ENCODE peak calls at places on chromosomes 1 and 21, in four cellular contexts. One of them, this sample, is unnamed.

GRCh38 chr1:178931843-178932551 is 61.1 kb upstream of the ANGPTL1 start:
- DNase-seq in WERI-Rb-1: no peak
- DNase-seq in right lobe of liver: no peak
- DNase-seq in suprapubic skin: peak; percentile 93
- DNase-seq in this sample: no peak

GRCh38 chr1:203763505-203763904 is 1.5 kb upstream of the LAX1 start:
- DNase-seq in WERI-Rb-1: no peak
- DNase-seq in right lobe of liver: no peak
- DNase-seq in suprapubic skin: no peak
- DNase-seq in this sample: no peak

GRCh38 chr1:53982034-53982761 is 35.8 kb downstream of the LDLRAD1 start:
- DNase-seq in WERI-Rb-1: peak; percentile 45
- DNase-seq in right lobe of liver: peak; percentile 67
- DNase-seq in suprapubic skin: no peak
- DNase-seq in this sample: peak; percentile 32

GRCh38 chr21:44407493-44407892 is 47.8 kb upstream of the LRRC3 start:
- DNase-seq in WERI-Rb-1: no peak
- DNase-seq in right lobe of liver: no peak
- DNase-seq in suprapubic skin: no peak
- DNase-seq in this sample: no peak

GRCh38 chr1:6554907-6555778 is at the start of gene TAS1R1:
- DNase-seq in WERI-Rb-1: no peak
- DNase-seq in right lobe of liver: no peak
- DNase-seq in suprapubic skin: no peak
- DNase-seq in this sample: no peak

GRCh38 chr1:35222322-35223108 is 29.6 kb upstream of the SFPQ start:
- DNase-seq in WERI-Rb-1: no peak
- DNase-seq in right lobe of liver: no peak
- DNase-seq in suprapubic skin: peak; percentile 26
- DNase-seq in this sample: no peak

GRCh38 chr1:20992327-20993056 is 184.2 kb downstream of the EIF4G3 start:
- DNase-seq in WERI-Rb-1: no peak
- DNase-seq in right lobe of liver: no peak
- DNase-seq in suprapubic skin: no peak
- DNase-seq in this sample: peak; percentile 38

GRCh38 chr1:197618065-197618464 is 157.2 kb downstream of the DENND1B start:
- DNase-seq in WERI-Rb-1: no peak
- DNase-seq in right lobe of liver: no peak
- DNase-seq in suprapubic skin: no peak
- DNase-seq in this sample: peak; percentile 46

GRCh38 chr1:76038306-76039004 is 36.1 kb upstream of the ST6GALNAC3 start:
- DNase-seq in WERI-Rb-1: no peak
- DNase-seq in right lobe of liver: no peak
- DNase-seq in suprapubic skin: no peak
- DNase-seq in this sample: no peak

GRCh38 chr1:43592051-43592665 is 57.8 kb upstream of the KDM4A start:
- DNase-seq in WERI-Rb-1: no peak
- DNase-seq in right lobe of liver: no peak
- DNase-seq in suprapubic skin: no peak
- DNase-seq in this sample: no peak

GRCh38 chr21:35005077-35005476 is 44.0 kb downstream of the RUNX1 start:
- DNase-seq in WERI-Rb-1: no peak
- DNase-seq in right lobe of liver: no peak
- DNase-seq in suprapubic skin: no peak
- DNase-seq in this sample: no peak

GRCh38 chr1:83763281-83764095 is 235.4 kb downstream of the TTLL7 start:
- DNase-seq in WERI-Rb-1: no peak
- DNase-seq in right lobe of liver: no peak
- DNase-seq in suprapubic skin: no peak
- DNase-seq in this sample: no peak

GRCh38 chr1:7993593-7994479 is 32.3 kb downstream of the ERRFI1 start:
- DNase-seq in WERI-Rb-1: no peak
- DNase-seq in right lobe of liver: no peak
- DNase-seq in suprapubic skin: no peak
- DNase-seq in this sample: no peak

GRCh38 chr1:228494044-228494353 is 6.8 kb downstream of the RNF187 start:
- DNase-seq in WERI-Rb-1: no peak
- DNase-seq in right lobe of liver: no peak
- DNase-seq in suprapubic skin: no peak
- DNase-seq in this sample: no peak

GRCh38 chr1:31786366-31787060 is 22.4 kb upstream of the ADGRB2 start:
- DNase-seq in WERI-Rb-1: peak; percentile 4
- DNase-seq in right lobe of liver: peak; percentile 19
- DNase-seq in suprapubic skin: no peak
- DNase-seq in this sample: no peak

GRCh38 chr1:20626524-20626923 is 6.7 kb upstream of the PINK1 start:
- DNase-seq in WERI-Rb-1: no peak
- DNase-seq in right lobe of liver: no peak
- DNase-seq in suprapubic skin: no peak
- DNase-seq in this sample: no peak

GRCh38 chr1:164588388-164589341 is 29.7 kb downstream of the PBX1 start:
- DNase-seq in WERI-Rb-1: no peak
- DNase-seq in right lobe of liver: peak; percentile 35
- DNase-seq in suprapubic skin: no peak
- DNase-seq in this sample: peak; percentile 79

GRCh38 chr1:26290416-26291261 is 10.8 kb downstream of the SH3BGRL3 start:
- DNase-seq in WERI-Rb-1: peak; percentile 70
- DNase-seq in right lobe of liver: no peak
- DNase-seq in suprapubic skin: peak; percentile 75
- DNase-seq in this sample: no peak

GRCh38 chr1:203373002-203373401 is 22.1 kb upstream of the FMOD start:
- DNase-seq in WERI-Rb-1: no peak
- DNase-seq in right lobe of liver: no peak
- DNase-seq in suprapubic skin: no peak
- DNase-seq in this sample: no peak

GRCh38 chr1:152444045-152444444 is 30.0 kb upstream of the CRNN start:
- DNase-seq in WERI-Rb-1: no peak
- DNase-seq in right lobe of liver: no peak
- DNase-seq in suprapubic skin: no peak
- DNase-seq in this sample: no peak

GRCh38 chr1:92755541-92756351 is 29.2 kb downstream of the EVI5 start:
- DNase-seq in WERI-Rb-1: no peak
- DNase-seq in right lobe of liver: no peak
- DNase-seq in suprapubic skin: no peak
- DNase-seq in this sample: no peak

GRCh38 chr1:184836081-184836480 is 81.4 kb upstream of the EDEM3 start:
- DNase-seq in WERI-Rb-1: no peak
- DNase-seq in right lobe of liver: no peak
- DNase-seq in suprapubic skin: no peak
- DNase-seq in this sample: no peak

GRCh38 chr1:1929639-1930545 is 10.8 kb upstream of the TMEM52 start:
- DNase-seq in WERI-Rb-1: peak; percentile 4
- DNase-seq in right lobe of liver: no peak
- DNase-seq in suprapubic skin: no peak
- DNase-seq in this sample: no peak

GRCh38 chr21:37620401-37620800 is 253.8 kb downstream of the DYRK1A start:
- DNase-seq in WERI-Rb-1: no peak
- DNase-seq in right lobe of liver: no peak
- DNase-seq in suprapubic skin: no peak
- DNase-seq in this sample: peak; percentile 37

GRCh38 chr1:187958207-187958606 is 1129.5 kb downstream of the PLA2G4A start:
- DNase-seq in WERI-Rb-1: no peak
- DNase-seq in right lobe of liver: no peak
- DNase-seq in suprapubic skin: no peak
- DNase-seq in this sample: no peak

GRCh38 chr1:23544444-23545389 is 13.7 kb upstream of the E2F2 start:
- DNase-seq in WERI-Rb-1: peak; percentile 77
- DNase-seq in right lobe of liver: peak; percentile 70
- DNase-seq in suprapubic skin: no peak
- DNase-seq in this sample: peak; percentile 86

GRCh38 chr1:9558271-9558945 is 19.1 kb downstream of the SLC25A33 start:
- DNase-seq in WERI-Rb-1: no peak
- DNase-seq in right lobe of liver: no peak
- DNase-seq in suprapubic skin: no peak
- DNase-seq in this sample: no peak

GRCh38 chr1:89815611-89816010 is 5.2 kb upstream of the LRRC8D start:
- DNase-seq in WERI-Rb-1: no peak
- DNase-seq in right lobe of liver: no peak
- DNase-seq in suprapubic skin: no peak
- DNase-seq in this sample: no peak

GRCh38 chr1:94560333-94560732 is 18.8 kb upstream of the F3 start:
- DNase-seq in WERI-Rb-1: no peak
- DNase-seq in right lobe of liver: no peak
- DNase-seq in suprapubic skin: no peak
- DNase-seq in this sample: no peak

GRCh38 chr1:35431173-35431599 is 126.0 kb downstream of the KIAA0319L start:
- DNase-seq in WERI-Rb-1: no peak
- DNase-seq in right lobe of liver: no peak
- DNase-seq in suprapubic skin: no peak
- DNase-seq in this sample: no peak

GRCh38 chr1:101235696-101236545 is 898 bp upstream of the S1PR1 start:
- DNase-seq in WERI-Rb-1: peak; percentile 27
- DNase-seq in right lobe of liver: peak; percentile 58
- DNase-seq in suprapubic skin: no peak
- DNase-seq in this sample: peak; percentile 76
- H3K27ac ChIP-seq in WERI-Rb-1: no peak overlapping the region
- H3K27ac ChIP-seq in right lobe of liver: peak overlapping the region; percentile 67
- H3K27ac ChIP-seq in suprapubic skin: peak overlapping the region; percentile 79
- H3K27ac ChIP-seq in this sample: peak overlapping the region; percentile 95

GRCh38 chr21:7951854-7952519 is 2569.4 kb upstream of the TPTE start:
- DNase-seq in WERI-Rb-1: no peak
- DNase-seq in right lobe of liver: no peak
- DNase-seq in suprapubic skin: no peak
- DNase-seq in this sample: no peak
- H3K9me3 ChIP-seq in WERI-Rb-1: peaks cover 83% of the 10 kb centered on the region
- H3K9me3 ChIP-seq in right lobe of liver: peaks cover 4% of the 10 kb centered on the region
- H3K9me3 ChIP-seq in suprapubic skin: peaks cover 95% of the 10 kb centered on the region
- H3K9me3 ChIP-seq in this sample: peaks cover 77% of the 10 kb centered on the region

GRCh38 chr1:202351725-202352124 is 3.2 kb downstream of the PPP1R12B start:
- DNase-seq in WERI-Rb-1: no peak
- DNase-seq in right lobe of liver: no peak
- DNase-seq in suprapubic skin: no peak
- DNase-seq in this sample: peak; percentile 77
- H3K27ac ChIP-seq in WERI-Rb-1: no peak overlapping the region
- H3K27ac ChIP-seq in right lobe of liver: no peak overlapping the region
- H3K27ac ChIP-seq in suprapubic skin: no peak overlapping the region
- H3K27ac ChIP-seq in this sample: peak overlapping the region; percentile 1

GRCh38 chr1:34052565-34052964 is 112.5 kb downstream of the CSMD2 start:
- DNase-seq in WERI-Rb-1: no peak
- DNase-seq in right lobe of liver: no peak
- DNase-seq in suprapubic skin: no peak
- DNase-seq in this sample: no peak
- H3K9me3 ChIP-seq in WERI-Rb-1: no peaks in the 10 kb centered on the region
- H3K9me3 ChIP-seq in right lobe of liver: no peaks in the 10 kb centered on the region
- H3K9me3 ChIP-seq in suprapubic skin: no peaks in the 10 kb centered on the region
- H3K9me3 ChIP-seq in this sample: no peaks in the 10 kb centered on the region

DNA sequence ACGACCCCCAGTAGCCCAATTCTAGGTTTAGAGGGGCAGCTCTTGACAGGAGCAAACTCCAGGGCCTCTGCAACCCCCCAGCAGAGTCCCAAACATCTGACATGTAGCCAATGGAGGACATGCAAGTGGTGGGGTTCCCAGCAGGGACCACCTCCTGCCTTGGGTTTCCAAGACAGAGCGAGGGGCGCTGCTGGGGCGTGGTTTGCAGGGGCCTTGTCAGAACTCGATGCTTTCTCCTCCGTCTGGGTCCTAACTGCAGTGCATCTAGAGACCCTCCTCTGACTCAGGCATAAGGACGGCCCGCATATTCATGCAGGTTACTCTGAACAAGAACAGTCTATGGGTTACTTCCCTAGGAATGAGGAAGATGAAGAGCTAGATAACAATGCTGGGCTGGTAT is 17.2 kb downstream of the EPHX1 start:
- DNase-seq in WERI-Rb-1: no peak
- DNase-seq in right lobe of liver: no peak
- DNase-seq in suprapubic skin: no peak
- DNase-seq in this sample: no peak
- H3K27ac ChIP-seq in WERI-Rb-1: no peak overlapping the region
- H3K27ac ChIP-seq in right lobe of liver: peak overlapping the region; percentile 96
- H3K27ac ChIP-seq in suprapubic skin: no peak overlapping the region
- H3K27ac ChIP-seq in this sample: no peak overlapping the region

GRCh38 chr1:40462956-40463590 is 12.8 kb downstream of the ZFP69B start:
- DNase-seq in WERI-Rb-1: no peak
- DNase-seq in right lobe of liver: no peak
- DNase-seq in suprapubic skin: no peak
- DNase-seq in this sample: no peak
- H3K9me3 ChIP-seq in WERI-Rb-1: peaks cover 61% of the 10 kb centered on the region
- H3K9me3 ChIP-seq in right lobe of liver: no peaks in the 10 kb centered on the region
- H3K9me3 ChIP-seq in suprapubic skin: peaks cover 65% of the 10 kb centered on the region
- H3K9me3 ChIP-seq in this sample: peaks cover 10% of the 10 kb centered on the region

DNA sequence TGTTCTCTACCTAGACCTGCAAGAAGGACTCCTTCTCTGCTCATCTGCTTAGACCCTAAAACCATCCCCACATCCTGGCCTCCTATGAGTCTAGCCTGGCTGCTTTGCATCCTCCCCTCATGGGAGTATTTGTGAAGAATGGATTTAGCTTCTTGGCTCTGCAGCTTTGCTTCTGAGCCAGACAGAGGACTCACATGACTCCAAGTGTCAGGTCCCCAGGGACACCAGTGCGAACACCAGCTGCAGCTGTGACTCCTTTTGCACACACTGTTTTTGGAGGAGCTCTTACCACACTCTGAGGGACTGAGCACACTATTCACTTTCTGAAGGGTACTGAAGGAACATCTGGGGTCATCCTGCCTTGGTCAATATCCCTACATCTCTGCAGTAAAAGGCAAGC is 131.8 kb upstream of the SGIP1 start:
- DNase-seq in WERI-Rb-1: peak; percentile 40
- DNase-seq in right lobe of liver: no peak
- DNase-seq in suprapubic skin: peak; percentile 83
- DNase-seq in this sample: no peak
- H3K27ac ChIP-seq in WERI-Rb-1: peak overlapping the region; percentile 63
- H3K27ac ChIP-seq in right lobe of liver: no peak overlapping the region
- H3K27ac ChIP-seq in suprapubic skin: no peak overlapping the region
- H3K27ac ChIP-seq in this sample: no peak overlapping the region

GRCh38 chr1:2933431-2934172 is 87.7 kb upstream of the ACTRT2 start:
- DNase-seq in WERI-Rb-1: no peak
- DNase-seq in right lobe of liver: peak; percentile 5
- DNase-seq in suprapubic skin: no peak
- DNase-seq in this sample: no peak
- H3K9me3 ChIP-seq in WERI-Rb-1: no peaks in the 10 kb centered on the region
- H3K9me3 ChIP-seq in right lobe of liver: no peaks in the 10 kb centered on the region
- H3K9me3 ChIP-seq in suprapubic skin: no peaks in the 10 kb centered on the region
- H3K9me3 ChIP-seq in this sample: peaks cover 3% of the 10 kb centered on the region

This sample was measured in cardiac muscle cell.